ENCODE peak calls at places on chromosomes 12 and 14, in ten cellular contexts. One of them, this sample, is unnamed.

GRCh38 chr12:89695100-89695499 is 13.5 kb downstream of the ATP2B1 start:
- DNase-seq in uterus: no peak
- DNase-seq in ovary: no peak
- DNase-seq in GM12865: no peak
- DNase-seq in tibial nerve: no peak
- DNase-seq in thoracic aorta: no peak
- DNase-seq in fibroblast of the aortic adventitia: peak
- DNase-seq in A549: no peak
- DNase-seq in GM23338: no peak
- DNase-seq in AG04449: no peak
- DNase-seq in this sample: peak

GRCh38 chr14:104872469-104873341 is 7.6 kb downstream of the CEP170B start:
- DNase-seq in uterus: no peak
- DNase-seq in ovary: no peak
- DNase-seq in GM12865: no peak
- DNase-seq in tibial nerve: no peak
- DNase-seq in thoracic aorta: no peak
- DNase-seq in fibroblast of the aortic adventitia: peak
- DNase-seq in A549: no peak
- DNase-seq in GM23338: peak
- DNase-seq in AG04449: no peak
- DNase-seq in this sample: no peak

GRCh38 chr12:78359530-78359929 is 505.0 kb upstream of the SYT1 start:
- DNase-seq in uterus: peak
- DNase-seq in ovary: peak
- DNase-seq in GM12865: no peak
- DNase-seq in tibial nerve: no peak
- DNase-seq in thoracic aorta: no peak
- DNase-seq in fibroblast of the aortic adventitia: peak
- DNase-seq in A549: no peak
- DNase-seq in GM23338: no peak
- DNase-seq in AG04449: no peak
- DNase-seq in this sample: peak

GRCh38 chr12:124233041-124233836 is 61.7 kb upstream of the RFLNA start:
- DNase-seq in uterus: no peak
- DNase-seq in ovary: no peak
- DNase-seq in GM12865: no peak
- DNase-seq in tibial nerve: no peak
- DNase-seq in thoracic aorta: no peak
- DNase-seq in fibroblast of the aortic adventitia: peak
- DNase-seq in A549: no peak
- DNase-seq in GM23338: no peak
- DNase-seq in AG04449: peak
- DNase-seq in this sample: peak

GRCh38 chr12:104493504-104493903 is 36.8 kb downstream of the CHST11 start:
- DNase-seq in uterus: no peak
- DNase-seq in ovary: no peak
- DNase-seq in GM12865: no peak
- DNase-seq in tibial nerve: no peak
- DNase-seq in thoracic aorta: no peak
- DNase-seq in fibroblast of the aortic adventitia: no peak
- DNase-seq in A549: no peak
- DNase-seq in GM23338: no peak
- DNase-seq in AG04449: no peak
- DNase-seq in this sample: no peak

GRCh38 chr12:54560374-54560858 is 11.0 kb downstream of the PDE1B start:
- DNase-seq in uterus: peak
- DNase-seq in ovary: peak
- DNase-seq in GM12865: peak
- DNase-seq in tibial nerve: peak
- DNase-seq in thoracic aorta: peak
- DNase-seq in fibroblast of the aortic adventitia: peak
- DNase-seq in A549: peak
- DNase-seq in GM23338: peak
- DNase-seq in AG04449: no peak
- DNase-seq in this sample: peak

GRCh38 chr12:114982760-114983159 is 298.8 kb upstream of the TBX3 start:
- DNase-seq in uterus: no peak
- DNase-seq in ovary: no peak
- DNase-seq in GM12865: no peak
- DNase-seq in tibial nerve: no peak
- DNase-seq in thoracic aorta: no peak
- DNase-seq in fibroblast of the aortic adventitia: no peak
- DNase-seq in A549: peak
- DNase-seq in GM23338: peak
- DNase-seq in AG04449: no peak
- DNase-seq in this sample: peak

GRCh38 chr12:65941388-65941787 is 117.1 kb downstream of the HMGA2 start:
- DNase-seq in uterus: no peak
- DNase-seq in ovary: no peak
- DNase-seq in GM12865: no peak
- DNase-seq in tibial nerve: no peak
- DNase-seq in thoracic aorta: no peak
- DNase-seq in fibroblast of the aortic adventitia: peak
- DNase-seq in A549: peak
- DNase-seq in GM23338: no peak
- DNase-seq in AG04449: peak
- DNase-seq in this sample: peak

GRCh38 chr12:48980953-48981756 is 3.0 kb downstream of the WNT1 start:
- DNase-seq in uterus: no peak
- DNase-seq in ovary: no peak
- DNase-seq in GM12865: no peak
- DNase-seq in tibial nerve: no peak
- DNase-seq in thoracic aorta: no peak
- DNase-seq in fibroblast of the aortic adventitia: no peak
- DNase-seq in A549: peak
- DNase-seq in GM23338: peak
- DNase-seq in AG04449: no peak
- DNase-seq in this sample: no peak

GRCh38 chr12:132062481-132062880 is 81.6 kb downstream of the DDX51 start:
- DNase-seq in uterus: no peak
- DNase-seq in ovary: no peak
- DNase-seq in GM12865: no peak
- DNase-seq in tibial nerve: no peak
- DNase-seq in thoracic aorta: no peak
- DNase-seq in fibroblast of the aortic adventitia: no peak
- DNase-seq in A549: no peak
- DNase-seq in GM23338: no peak
- DNase-seq in AG04449: no peak
- DNase-seq in this sample: no peak

GRCh38 chr12:53709671-53710070 is 17.6 kb downstream of the CALCOCO1 start:
- DNase-seq in uterus: no peak
- DNase-seq in ovary: no peak
- DNase-seq in GM12865: no peak
- DNase-seq in tibial nerve: no peak
- DNase-seq in thoracic aorta: no peak
- DNase-seq in fibroblast of the aortic adventitia: no peak
- DNase-seq in A549: no peak
- DNase-seq in GM23338: no peak
- DNase-seq in AG04449: no peak
- DNase-seq in this sample: no peak

GRCh38 chr12:124391340-124392261 is 96.7 kb downstream of the RFLNA start:
- DNase-seq in uterus: peak
- DNase-seq in ovary: peak
- DNase-seq in GM12865: peak
- DNase-seq in tibial nerve: peak
- DNase-seq in thoracic aorta: no peak
- DNase-seq in fibroblast of the aortic adventitia: peak
- DNase-seq in A549: peak
- DNase-seq in GM23338: no peak
- DNase-seq in AG04449: no peak
- DNase-seq in this sample: no peak

GRCh38 chr12:113292091-113292490 is 42.8 kb downstream of the SLC8B1 start:
- DNase-seq in uterus: no peak
- DNase-seq in ovary: no peak
- DNase-seq in GM12865: no peak
- DNase-seq in tibial nerve: no peak
- DNase-seq in thoracic aorta: no peak
- DNase-seq in fibroblast of the aortic adventitia: peak
- DNase-seq in A549: no peak
- DNase-seq in GM23338: no peak
- DNase-seq in AG04449: peak
- DNase-seq in this sample: peak

GRCh38 chr12:120711411-120711810 is 1.2 kb downstream of the UNC119B start:
- DNase-seq in uterus: no peak
- DNase-seq in ovary: no peak
- DNase-seq in GM12865: no peak
- DNase-seq in tibial nerve: no peak
- DNase-seq in thoracic aorta: no peak
- DNase-seq in fibroblast of the aortic adventitia: no peak
- DNase-seq in A549: no peak
- DNase-seq in GM23338: no peak
- DNase-seq in AG04449: no peak
- DNase-seq in this sample: no peak

GRCh38 chr12:122547330-122547729 is 20.3 kb downstream of the KNTC1 start:
- DNase-seq in uterus: no peak
- DNase-seq in ovary: no peak
- DNase-seq in GM12865: no peak
- DNase-seq in tibial nerve: no peak
- DNase-seq in thoracic aorta: no peak
- DNase-seq in fibroblast of the aortic adventitia: no peak
- DNase-seq in A549: no peak
- DNase-seq in GM23338: no peak
- DNase-seq in AG04449: no peak
- DNase-seq in this sample: no peak

GRCh38 chr12:122544537-122544936 is 17.5 kb downstream of the KNTC1 start:
- DNase-seq in uterus: no peak
- DNase-seq in ovary: no peak
- DNase-seq in GM12865: peak
- DNase-seq in tibial nerve: no peak
- DNase-seq in thoracic aorta: no peak
- DNase-seq in fibroblast of the aortic adventitia: no peak
- DNase-seq in A549: no peak
- DNase-seq in GM23338: no peak
- DNase-seq in AG04449: no peak
- DNase-seq in this sample: no peak

GRCh38 chr12:122545855-122546254 is 18.8 kb downstream of the KNTC1 start:
- DNase-seq in uterus: no peak
- DNase-seq in ovary: no peak
- DNase-seq in GM12865: peak
- DNase-seq in tibial nerve: no peak
- DNase-seq in thoracic aorta: no peak
- DNase-seq in fibroblast of the aortic adventitia: no peak
- DNase-seq in A549: no peak
- DNase-seq in GM23338: no peak
- DNase-seq in AG04449: no peak
- DNase-seq in this sample: no peak
- H3K4me3 ChIP-seq in uterus: no peak
- H3K4me3 ChIP-seq in ovary: no peak
- H3K4me3 ChIP-seq in GM12865: peak
- H3K4me3 ChIP-seq in tibial nerve: no peak
- H3K4me3 ChIP-seq in thoracic aorta: no peak
- H3K4me3 ChIP-seq in fibroblast of the aortic adventitia: no peak
- H3K4me3 ChIP-seq in A549: no peak
- H3K4me3 ChIP-seq in GM23338: no peak
- H3K4me3 ChIP-seq in AG04449: no peak
- H3K4me3 ChIP-seq in this sample: no peak

GRCh38 chr14:82113007-82113406 is 579.4 kb upstream of the SEL1L start:
- DNase-seq in uterus: no peak
- DNase-seq in ovary: no peak
- DNase-seq in GM12865: no peak
- DNase-seq in tibial nerve: no peak
- DNase-seq in thoracic aorta: no peak
- DNase-seq in fibroblast of the aortic adventitia: no peak
- DNase-seq in A549: no peak
- DNase-seq in GM23338: no peak
- DNase-seq in AG04449: no peak
- DNase-seq in this sample: no peak

GRCh38 chr14:82112210-82112839 is 578.7 kb upstream of the SEL1L start:
- DNase-seq in uterus: no peak
- DNase-seq in ovary: no peak
- DNase-seq in GM12865: no peak
- DNase-seq in tibial nerve: no peak
- DNase-seq in thoracic aorta: no peak
- DNase-seq in fibroblast of the aortic adventitia: no peak
- DNase-seq in A549: no peak
- DNase-seq in GM23338: no peak
- DNase-seq in AG04449: no peak
- DNase-seq in this sample: no peak

DNA sequence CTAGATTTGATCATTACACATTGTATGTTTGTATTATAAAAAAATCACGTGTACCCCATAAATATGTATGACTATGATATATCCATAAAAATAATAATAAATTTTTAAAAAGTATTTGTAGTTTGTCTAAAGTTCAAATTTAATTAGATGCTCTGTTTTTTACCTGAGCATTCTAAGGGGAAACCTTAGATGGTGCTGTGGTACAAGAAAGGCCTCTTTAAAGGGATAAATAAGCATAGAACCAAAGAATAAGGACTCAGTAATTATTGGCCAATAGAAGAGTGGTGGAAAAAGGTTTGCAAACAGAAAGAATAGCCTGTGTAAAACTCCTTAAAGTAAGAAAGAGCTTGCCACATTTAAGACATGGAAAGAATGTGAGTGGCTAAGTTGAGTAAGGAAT is 580.1 kb upstream of the SEL1L start:
- DNase-seq in uterus: no peak
- DNase-seq in ovary: no peak
- DNase-seq in GM12865: no peak
- DNase-seq in tibial nerve: no peak
- DNase-seq in thoracic aorta: no peak
- DNase-seq in fibroblast of the aortic adventitia: no peak
- DNase-seq in A549: no peak
- DNase-seq in GM23338: no peak
- DNase-seq in AG04449: no peak
- DNase-seq in this sample: no peak
- TF ChIP-seq CTCF in uterus: no peak
- TF ChIP-seq CTCF in ovary: no peak
- TF ChIP-seq CTCF in GM12865: no peak
- TF ChIP-seq CTCF in tibial nerve: no peak
- TF ChIP-seq CTCF in thoracic aorta: no peak
- TF ChIP-seq CTCF in fibroblast of the aortic adventitia: no peak
- TF ChIP-seq CTCF in A549: no peak
- TF ChIP-seq CTCF in GM23338: no peak
- TF ChIP-seq CTCF in AG04449: no peak
- TF ChIP-seq CTCF in this sample: no peak

DNA sequence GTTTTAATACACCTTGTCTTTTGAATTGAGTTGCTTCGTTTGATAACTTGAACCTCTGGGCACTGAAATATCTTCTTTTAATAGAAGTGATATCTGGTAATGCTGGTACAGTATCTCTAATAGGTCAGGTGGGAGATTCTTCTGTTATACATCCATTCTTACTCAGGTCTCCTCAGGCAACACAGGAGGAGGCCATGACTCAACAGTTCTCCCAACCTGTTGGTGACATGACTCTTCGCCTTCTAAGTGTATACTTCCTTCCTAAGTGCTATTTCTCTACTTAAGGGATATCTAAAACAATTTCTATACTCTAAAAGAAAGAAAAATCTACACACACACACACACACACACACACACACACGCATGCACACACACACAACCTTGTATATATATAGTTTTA is 509.1 kb downstream of the PCNX1 start:
- DNase-seq in uterus: no peak
- DNase-seq in ovary: no peak
- DNase-seq in GM12865: no peak
- DNase-seq in tibial nerve: no peak
- DNase-seq in thoracic aorta: no peak
- DNase-seq in fibroblast of the aortic adventitia: no peak
- DNase-seq in A549: no peak
- DNase-seq in GM23338: no peak
- DNase-seq in AG04449: no peak
- DNase-seq in this sample: no peak
- H3K4me3 ChIP-seq in uterus: no peak
- H3K4me3 ChIP-seq in ovary: no peak
- H3K4me3 ChIP-seq in GM12865: no peak
- H3K4me3 ChIP-seq in tibial nerve: no peak
- H3K4me3 ChIP-seq in thoracic aorta: no peak
- H3K4me3 ChIP-seq in fibroblast of the aortic adventitia: no peak
- H3K4me3 ChIP-seq in A549: no peak
- H3K4me3 ChIP-seq in GM23338: no peak
- H3K4me3 ChIP-seq in AG04449: no peak
- H3K4me3 ChIP-seq in this sample: no peak

GRCh38 chr12:126362964-126363363 is 1297.7 kb downstream of the AACS start:
- DNase-seq in uterus: no peak
- DNase-seq in ovary: no peak
- DNase-seq in GM12865: no peak
- DNase-seq in tibial nerve: no peak
- DNase-seq in thoracic aorta: no peak
- DNase-seq in fibroblast of the aortic adventitia: no peak
- DNase-seq in A549: no peak
- DNase-seq in GM23338: peak
- DNase-seq in AG04449: no peak
- DNase-seq in this sample: no peak
- TF ChIP-seq CTCF in uterus: no peak
- TF ChIP-seq CTCF in ovary: no peak
- TF ChIP-seq CTCF in GM12865: no peak
- TF ChIP-seq CTCF in tibial nerve: no peak
- TF ChIP-seq CTCF in thoracic aorta: no peak
- TF ChIP-seq CTCF in fibroblast of the aortic adventitia: no peak
- TF ChIP-seq CTCF in A549: no peak
- TF ChIP-seq CTCF in GM23338: peak
- TF ChIP-seq CTCF in AG04449: no peak
- TF ChIP-seq CTCF in this sample: no peak

This sample was measured in cardiac fibroblast.